ENCODE peak calls at places on chromosomes 6 and 20, in five cellular contexts. One of them, this sample, is unnamed.
A peak's percentile ranks its signal among the peaks of the same experiment; 100 is the strongest.

GRCh38 chr20:35831029-35831428 is 59.2 kb downstream of the PHF20 start:
- DNase-seq in trophoblast cell: no peak
- DNase-seq in foreskin keratinocyte: no peak
- DNase-seq in CD4-positive, alpha-beta T cell: no peak
- DNase-seq in ascending aorta: no peak
- DNase-seq in this sample: no peak

GRCh38 chr6:36443951-36444428 is 1.2 kb downstream of the KCTD20 start:
- DNase-seq in trophoblast cell: no peak
- DNase-seq in foreskin keratinocyte: peak; percentile 5
- DNase-seq in CD4-positive, alpha-beta T cell: no peak
- DNase-seq in ascending aorta: no peak
- DNase-seq in this sample: peak; percentile 30

GRCh38 chr6:44645276-44645675 is 257.8 kb downstream of the CDC5L start:
- DNase-seq in trophoblast cell: no peak
- DNase-seq in foreskin keratinocyte: no peak
- DNase-seq in CD4-positive, alpha-beta T cell: no peak
- DNase-seq in ascending aorta: no peak
- DNase-seq in this sample: no peak

GRCh38 chr20:37336369-37337207 is 9.4 kb upstream of the SRC start:
- DNase-seq in trophoblast cell: peak; percentile 51
- DNase-seq in foreskin keratinocyte: no peak
- DNase-seq in CD4-positive, alpha-beta T cell: no peak
- DNase-seq in ascending aorta: no peak
- DNase-seq in this sample: no peak

GRCh38 chr6:68114648-68115047 is 520.4 kb upstream of the ADGRB3 start:
- DNase-seq in trophoblast cell: no peak
- DNase-seq in foreskin keratinocyte: no peak
- DNase-seq in CD4-positive, alpha-beta T cell: no peak
- DNase-seq in ascending aorta: no peak
- DNase-seq in this sample: no peak

GRCh38 chr20:25637247-25637646 is 13.4 kb upstream of the NANP start:
- DNase-seq in trophoblast cell: no peak
- DNase-seq in foreskin keratinocyte: no peak
- DNase-seq in CD4-positive, alpha-beta T cell: no peak
- DNase-seq in ascending aorta: no peak
- DNase-seq in this sample: no peak

GRCh38 chr6:37049990-37050853 is 44.8 kb downstream of the FGD2 start:
- DNase-seq in trophoblast cell: peak; percentile 10
- DNase-seq in foreskin keratinocyte: no peak
- DNase-seq in CD4-positive, alpha-beta T cell: peak; percentile 30
- DNase-seq in ascending aorta: peak; percentile 34
- DNase-seq in this sample: no peak

GRCh38 chr20:35120012-35120701 is 27.0 kb downstream of the EDEM2 start:
- DNase-seq in trophoblast cell: peak; percentile 53
- DNase-seq in foreskin keratinocyte: no peak
- DNase-seq in CD4-positive, alpha-beta T cell: no peak
- DNase-seq in ascending aorta: peak; percentile 12
- DNase-seq in this sample: no peak

GRCh38 chr20:51456511-51457280 is 85.8 kb downstream of the NFATC2 start:
- DNase-seq in trophoblast cell: peak; percentile 36
- DNase-seq in foreskin keratinocyte: peak; percentile 83
- DNase-seq in CD4-positive, alpha-beta T cell: no peak
- DNase-seq in ascending aorta: peak; percentile 80
- DNase-seq in this sample: peak; percentile 97

GRCh38 chr6:71254323-71254722 is 34.3 kb upstream of the OGFRL1 start:
- DNase-seq in trophoblast cell: no peak
- DNase-seq in foreskin keratinocyte: no peak
- DNase-seq in CD4-positive, alpha-beta T cell: no peak
- DNase-seq in ascending aorta: no peak
- DNase-seq in this sample: peak; percentile 76

GRCh38 chr6:158761746-158762145 is 57.4 kb downstream of the EZR start:
- DNase-seq in trophoblast cell: no peak
- DNase-seq in foreskin keratinocyte: no peak
- DNase-seq in CD4-positive, alpha-beta T cell: no peak
- DNase-seq in ascending aorta: no peak
- DNase-seq in this sample: no peak

GRCh38 chr6:52362443-52363221 is 681 bp downstream of the PAQR8 start:
- DNase-seq in trophoblast cell: no peak
- DNase-seq in foreskin keratinocyte: no peak
- DNase-seq in CD4-positive, alpha-beta T cell: peak; percentile 22
- DNase-seq in ascending aorta: no peak
- DNase-seq in this sample: peak; percentile 42

GRCh38 chr6:115004204-115004603 is 661.4 kb upstream of the HS3ST5 start:
- DNase-seq in trophoblast cell: no peak
- DNase-seq in foreskin keratinocyte: peak; percentile 26
- DNase-seq in CD4-positive, alpha-beta T cell: no peak
- DNase-seq in ascending aorta: no peak
- DNase-seq in this sample: no peak

GRCh38 chr6:149716181-149716580 is 1.7 kb downstream of the LATS1 start:
- DNase-seq in trophoblast cell: no peak
- DNase-seq in foreskin keratinocyte: no peak
- DNase-seq in CD4-positive, alpha-beta T cell: no peak
- DNase-seq in ascending aorta: no peak
- DNase-seq in this sample: no peak

GRCh38 chr6:37024665-37025337 is 19.3 kb downstream of the FGD2 start:
- DNase-seq in trophoblast cell: no peak
- DNase-seq in foreskin keratinocyte: peak; percentile 67
- DNase-seq in CD4-positive, alpha-beta T cell: no peak
- DNase-seq in ascending aorta: no peak
- DNase-seq in this sample: no peak

GRCh38 chr6:10964684-10965083 is 77.8 kb downstream of the SYCP2L start:
- DNase-seq in trophoblast cell: no peak
- DNase-seq in foreskin keratinocyte: no peak
- DNase-seq in CD4-positive, alpha-beta T cell: no peak
- DNase-seq in ascending aorta: no peak
- DNase-seq in this sample: no peak

GRCh38 chr6:21729431-21729830 is 135.9 kb downstream of the SOX4 start:
- DNase-seq in trophoblast cell: peak; percentile 22
- DNase-seq in foreskin keratinocyte: no peak
- DNase-seq in CD4-positive, alpha-beta T cell: no peak
- DNase-seq in ascending aorta: no peak
- DNase-seq in this sample: no peak

GRCh38 chr20:36606171-36607116 is 865 bp downstream of the RAB5IF start:
- DNase-seq in trophoblast cell: no peak
- DNase-seq in foreskin keratinocyte: no peak
- DNase-seq in CD4-positive, alpha-beta T cell: no peak
- DNase-seq in ascending aorta: no peak
- DNase-seq in this sample: no peak

GRCh38 chr6:397056-397455 is 5.5 kb downstream of the IRF4 start:
- DNase-seq in trophoblast cell: no peak
- DNase-seq in foreskin keratinocyte: no peak
- DNase-seq in CD4-positive, alpha-beta T cell: no peak
- DNase-seq in ascending aorta: no peak
- DNase-seq in this sample: no peak
- H3K27me3 ChIP-seq in trophoblast cell: peaks cover 20% of the 10 kb centered on the region
- H3K27me3 ChIP-seq in foreskin keratinocyte: peaks cover 59% of the 10 kb centered on the region
- H3K27me3 ChIP-seq in CD4-positive, alpha-beta T cell: no peaks in the 10 kb centered on the region
- H3K27me3 ChIP-seq in ascending aorta: peaks cover 5% of the 10 kb centered on the region
- H3K27me3 ChIP-seq in this sample: no peaks in the 10 kb centered on the region

GRCh38 chr6:164108869-164109769 is 694.6 kb downstream of the QKI start:
- DNase-seq in trophoblast cell: peak; percentile 86
- DNase-seq in foreskin keratinocyte: peak; percentile 11
- DNase-seq in CD4-positive, alpha-beta T cell: no peak
- DNase-seq in ascending aorta: no peak
- DNase-seq in this sample: peak; percentile 97
- H3K27ac ChIP-seq in trophoblast cell: no peak overlapping the region
- H3K27ac ChIP-seq in foreskin keratinocyte: no peak overlapping the region
- H3K27ac ChIP-seq in CD4-positive, alpha-beta T cell: no peak overlapping the region
- H3K27ac ChIP-seq in ascending aorta: peak overlapping the region; percentile 57
- H3K27ac ChIP-seq in this sample: peak overlapping the region; percentile 81

DNA sequence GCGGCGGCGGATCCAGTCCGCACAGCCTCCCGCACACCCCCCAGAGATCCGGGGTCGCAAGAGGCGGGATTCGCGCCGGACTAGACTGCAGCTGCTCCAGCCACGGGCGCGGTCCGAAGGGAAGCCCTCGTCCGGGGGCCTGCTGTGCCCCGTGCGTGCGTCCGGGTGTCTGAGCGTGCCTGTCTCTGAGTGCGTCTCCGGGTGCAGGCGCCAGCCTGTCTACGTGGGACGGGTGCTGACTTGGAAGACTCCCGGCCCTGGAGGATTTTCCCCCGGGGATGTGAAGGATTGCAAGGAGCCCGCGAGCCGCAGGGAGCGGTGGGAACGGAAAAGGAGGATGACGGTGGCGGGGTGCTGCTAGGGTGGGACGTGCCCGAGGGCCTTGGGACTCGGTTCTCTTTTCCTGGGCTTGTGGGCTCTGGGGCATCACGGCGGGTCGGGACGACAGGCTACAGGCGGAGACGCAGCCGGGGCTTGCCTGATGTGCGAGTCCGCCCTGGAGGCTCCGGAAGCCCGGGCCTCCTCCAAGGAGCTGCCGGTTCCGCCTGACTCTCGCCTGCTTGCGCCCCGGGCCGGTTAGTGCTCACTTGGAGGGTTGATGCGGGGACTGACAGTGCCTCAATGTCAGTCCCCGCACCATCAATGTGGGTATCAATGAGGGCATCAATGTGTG is 5.7 kb downstream of the MAFB start:
- DNase-seq in trophoblast cell: no peak
- DNase-seq in foreskin keratinocyte: no peak
- DNase-seq in CD4-positive, alpha-beta T cell: no peak
- DNase-seq in ascending aorta: no peak
- DNase-seq in this sample: no peak
- H3K27me3 ChIP-seq in trophoblast cell: peaks cover 11% of the 10 kb centered on the region
- H3K27me3 ChIP-seq in foreskin keratinocyte: peaks cover 63% of the 10 kb centered on the region
- H3K27me3 ChIP-seq in CD4-positive, alpha-beta T cell: peaks cover 79% of the 10 kb centered on the region
- H3K27me3 ChIP-seq in ascending aorta: no peaks in the 10 kb centered on the region
- H3K27me3 ChIP-seq in this sample: peaks cover 28% of the 10 kb centered on the region

GRCh38 chr6:41683460-41684310 is 45.4 kb downstream of the MDFI start:
- DNase-seq in trophoblast cell: peak; percentile 25
- DNase-seq in foreskin keratinocyte: peak; percentile 11
- DNase-seq in CD4-positive, alpha-beta T cell: peak; percentile 74
- DNase-seq in ascending aorta: no peak
- DNase-seq in this sample: peak; percentile 72
- H3K27ac ChIP-seq in trophoblast cell: no peak overlapping the region
- H3K27ac ChIP-seq in foreskin keratinocyte: no peak overlapping the region
- H3K27ac ChIP-seq in CD4-positive, alpha-beta T cell: no peak overlapping the region
- H3K27ac ChIP-seq in ascending aorta: peak overlapping the region; percentile 33
- H3K27ac ChIP-seq in this sample: no peak overlapping the region

DNA sequence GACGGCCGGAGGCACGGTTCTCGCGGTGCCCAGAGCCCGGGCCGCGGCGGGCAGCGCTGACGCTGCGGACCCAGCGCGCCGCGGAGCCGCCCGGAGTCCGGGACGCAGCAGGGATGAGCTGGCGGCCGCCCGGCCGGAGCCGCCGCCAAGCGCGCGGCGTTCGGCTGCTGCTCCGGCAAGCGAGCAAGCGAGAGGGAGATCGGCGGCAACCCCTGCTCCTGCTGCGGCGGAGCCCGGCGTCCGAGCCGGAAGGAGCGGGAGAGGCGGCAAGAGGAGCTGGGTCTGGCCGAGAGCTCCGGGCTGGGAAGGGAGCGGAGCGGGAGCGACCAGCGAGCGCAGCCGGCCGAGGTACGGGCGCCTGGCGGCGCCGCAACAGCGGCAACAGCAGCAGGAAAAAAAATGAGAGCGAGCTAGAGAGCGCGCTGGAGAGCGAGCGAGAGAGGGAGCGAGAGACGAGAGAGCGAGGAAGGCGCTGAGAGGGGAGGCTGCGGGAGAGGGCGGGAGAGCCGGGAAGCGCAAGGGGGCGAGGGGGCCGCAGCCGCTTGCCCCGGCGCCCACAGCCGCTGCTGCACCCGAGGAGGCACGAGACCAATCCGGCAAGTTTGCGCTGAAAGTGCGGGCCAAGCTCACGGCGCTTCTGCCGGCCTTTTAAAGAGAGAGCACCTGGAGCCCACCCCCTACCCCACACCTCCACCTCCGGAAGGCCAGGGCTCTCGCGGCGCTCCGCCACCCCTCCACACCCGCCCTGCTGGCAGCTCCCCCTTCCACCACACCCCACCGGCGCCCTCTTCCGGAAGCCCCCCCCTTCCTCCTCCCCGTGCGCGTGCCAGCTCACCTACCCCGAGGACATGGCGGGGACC is 496 bp downstream of the GRM4 start:
- DNase-seq in trophoblast cell: no peak
- DNase-seq in foreskin keratinocyte: peak; percentile 18
- DNase-seq in CD4-positive, alpha-beta T cell: no peak
- DNase-seq in ascending aorta: no peak
- DNase-seq in this sample: no peak
- H3K27me3 ChIP-seq in trophoblast cell: peaks cover 43% of the 10 kb centered on the region
- H3K27me3 ChIP-seq in foreskin keratinocyte: peaks cover 84% of the 10 kb centered on the region
- H3K27me3 ChIP-seq in CD4-positive, alpha-beta T cell: peaks cover 70% of the 10 kb centered on the region
- H3K27me3 ChIP-seq in ascending aorta: peaks cover 28% of the 10 kb centered on the region
- H3K27me3 ChIP-seq in this sample: peaks cover 3% of the 10 kb centered on the region

DNA sequence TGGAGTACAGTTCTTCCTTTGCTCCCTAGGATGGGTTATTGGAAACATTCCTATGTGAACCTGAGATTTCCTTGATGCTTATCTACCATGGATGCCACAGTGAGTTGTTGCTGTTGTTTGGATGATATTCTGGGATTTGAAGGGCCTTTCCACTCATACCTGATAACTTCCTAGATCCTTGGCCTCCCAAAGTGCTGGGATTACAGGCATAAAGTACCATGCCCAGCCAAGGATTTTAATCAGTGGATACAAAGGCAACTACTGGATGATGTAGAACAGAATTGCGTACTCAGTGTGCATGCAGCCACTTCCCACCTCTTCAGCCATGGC is 20.0 kb downstream of the PPP1R16B start:
- DNase-seq in trophoblast cell: no peak
- DNase-seq in foreskin keratinocyte: no peak
- DNase-seq in CD4-positive, alpha-beta T cell: no peak
- DNase-seq in ascending aorta: no peak
- DNase-seq in this sample: no peak
- H3K27ac ChIP-seq in trophoblast cell: no peak overlapping the region
- H3K27ac ChIP-seq in foreskin keratinocyte: no peak overlapping the region
- H3K27ac ChIP-seq in CD4-positive, alpha-beta T cell: no peak overlapping the region
- H3K27ac ChIP-seq in ascending aorta: no peak overlapping the region
- H3K27ac ChIP-seq in this sample: peak overlapping the region; percentile 88

DNA sequence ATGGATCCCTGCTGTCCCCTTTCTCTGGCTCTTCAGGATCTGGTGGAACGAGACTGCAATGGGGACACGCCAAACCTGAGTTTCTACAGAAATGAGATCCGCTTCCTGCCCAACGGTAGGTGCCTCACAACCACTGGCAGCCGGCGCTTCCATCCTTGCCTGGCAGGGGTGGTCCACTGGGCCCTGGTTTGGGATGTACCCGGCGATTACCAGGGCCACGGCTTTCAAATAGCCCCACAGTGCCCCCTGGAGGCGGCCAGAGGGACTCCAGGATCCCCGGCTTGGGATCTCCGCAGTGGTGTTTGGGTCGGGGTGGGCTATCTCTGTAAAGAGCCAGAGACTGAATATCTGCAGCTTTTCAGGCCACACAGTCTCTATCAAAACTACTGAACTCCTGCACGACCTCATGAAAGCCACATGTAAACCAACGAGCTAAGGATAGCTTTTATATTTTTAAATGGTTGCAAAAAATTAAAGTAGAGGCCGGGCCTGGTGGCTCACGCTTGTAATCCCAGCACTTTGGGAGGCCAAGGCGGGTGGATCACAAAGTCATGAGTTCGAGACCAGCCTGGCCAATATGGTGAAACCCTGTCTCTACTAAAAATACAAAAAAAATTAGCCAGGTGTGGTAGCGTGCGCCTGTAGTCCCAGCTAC is 3.7 kb downstream of the OGFR start:
- DNase-seq in trophoblast cell: no peak
- DNase-seq in foreskin keratinocyte: no peak
- DNase-seq in CD4-positive, alpha-beta T cell: peak; percentile 71
- DNase-seq in ascending aorta: no peak
- DNase-seq in this sample: peak; percentile 88
- H3K27me3 ChIP-seq in trophoblast cell: no peaks in the 10 kb centered on the region
- H3K27me3 ChIP-seq in foreskin keratinocyte: no peaks in the 10 kb centered on the region
- H3K27me3 ChIP-seq in CD4-positive, alpha-beta T cell: no peaks in the 10 kb centered on the region
- H3K27me3 ChIP-seq in ascending aorta: no peaks in the 10 kb centered on the region
- H3K27me3 ChIP-seq in this sample: no peaks in the 10 kb centered on the region